ENCODE peak calls at places on chromosomes 6 and 20, in eight cellular contexts. One of them, this sample, is unnamed.
A peak's percentile ranks its signal among the peaks of the same experiment; 100 is the strongest.

GRCh38 chr20:63273635-63274380 is 1.2 kb downstream of the ARFGAP1 start:
- DNase-seq in PC-3: peak; percentile 69
- DNase-seq in AG04450: peak; percentile 47
- DNase-seq in thoracic aorta: no peak
- DNase-seq in mammary epithelial cell: peak; percentile 77
- DNase-seq in GM12865: no peak
- DNase-seq in lower lobe of right lung: no peak
- DNase-seq in heart right ventricle: no peak
- DNase-seq in this sample: peak; percentile 43

GRCh38 chr20:50815162-50815989 is 20.5 kb downstream of the BCAS4 start:
- DNase-seq in mammary epithelial cell: peak; percentile 59
- DNase-seq in lower lobe of right lung: peak; percentile 64
- DNase-seq in PC-3: peak; percentile 33
- DNase-seq in thoracic aorta: no peak
- DNase-seq in GM12865: peak; percentile 86
- DNase-seq in AG04450: peak; percentile 70
- DNase-seq in heart right ventricle: no peak
- DNase-seq in this sample: peak; percentile 50

GRCh38 chr6:7542878-7543394 is 1.5 kb downstream of the DSP start:
- DNase-seq in mammary epithelial cell: peak; percentile 88
- DNase-seq in thoracic aorta: no peak
- DNase-seq in PC-3: peak; percentile 84
- DNase-seq in GM12865: no peak
- DNase-seq in lower lobe of right lung: peak; percentile 58
- DNase-seq in AG04450: no peak
- DNase-seq in heart right ventricle: peak; percentile 72
- DNase-seq in this sample: peak; percentile 67

GRCh38 chr20:14879839-14880238 is 542.4 kb upstream of the FLRT3 start:
- DNase-seq in GM12865: peak; percentile 47
- DNase-seq in PC-3: no peak
- DNase-seq in mammary epithelial cell: no peak
- DNase-seq in lower lobe of right lung: no peak
- DNase-seq in thoracic aorta: no peak
- DNase-seq in AG04450: no peak
- DNase-seq in heart right ventricle: no peak
- DNase-seq in this sample: no peak

GRCh38 chr6:65701325-65701724 is 5.7 kb downstream of the EYS start:
- DNase-seq in mammary epithelial cell: no peak
- DNase-seq in PC-3: no peak
- DNase-seq in heart right ventricle: no peak
- DNase-seq in AG04450: no peak
- DNase-seq in GM12865: no peak
- DNase-seq in lower lobe of right lung: no peak
- DNase-seq in thoracic aorta: no peak
- DNase-seq in this sample: no peak

GRCh38 chr6:69146385-69146784 is 511.3 kb downstream of the ADGRB3 start:
- DNase-seq in AG04450: no peak
- DNase-seq in PC-3: no peak
- DNase-seq in mammary epithelial cell: no peak
- DNase-seq in heart right ventricle: peak; percentile 5
- DNase-seq in GM12865: no peak
- DNase-seq in thoracic aorta: no peak
- DNase-seq in lower lobe of right lung: no peak
- DNase-seq in this sample: no peak

GRCh38 chr6:36025260-36025931 is 955 bp upstream of the SLC26A8 start:
- DNase-seq in AG04450: no peak
- DNase-seq in thoracic aorta: no peak
- DNase-seq in lower lobe of right lung: no peak
- DNase-seq in PC-3: no peak
- DNase-seq in GM12865: no peak
- DNase-seq in mammary epithelial cell: no peak
- DNase-seq in heart right ventricle: no peak
- DNase-seq in this sample: no peak

GRCh38 chr6:14921878-14922277 is 324.0 kb upstream of the JARID2 start:
- DNase-seq in PC-3: no peak
- DNase-seq in heart right ventricle: no peak
- DNase-seq in AG04450: no peak
- DNase-seq in lower lobe of right lung: no peak
- DNase-seq in GM12865: no peak
- DNase-seq in mammary epithelial cell: no peak
- DNase-seq in thoracic aorta: no peak
- DNase-seq in this sample: no peak

GRCh38 chr20:22303523-22303922 is 280.8 kb downstream of the FOXA2 start:
- DNase-seq in mammary epithelial cell: no peak
- DNase-seq in GM12865: no peak
- DNase-seq in AG04450: no peak
- DNase-seq in heart right ventricle: no peak
- DNase-seq in PC-3: peak; percentile 42
- DNase-seq in thoracic aorta: no peak
- DNase-seq in lower lobe of right lung: no peak
- DNase-seq in this sample: no peak

GRCh38 chr6:153645326-153645725 is 393.7 kb upstream of the OPRM1 start:
- DNase-seq in mammary epithelial cell: no peak
- DNase-seq in GM12865: no peak
- DNase-seq in PC-3: no peak
- DNase-seq in thoracic aorta: no peak
- DNase-seq in AG04450: no peak
- DNase-seq in lower lobe of right lung: no peak
- DNase-seq in heart right ventricle: no peak
- DNase-seq in this sample: no peak

GRCh38 chr6:148347076-148348054 is 4.7 kb downstream of the SASH1 start:
- DNase-seq in lower lobe of right lung: no peak
- DNase-seq in mammary epithelial cell: no peak
- DNase-seq in heart right ventricle: no peak
- DNase-seq in PC-3: no peak
- DNase-seq in AG04450: no peak
- DNase-seq in GM12865: no peak
- DNase-seq in thoracic aorta: no peak
- DNase-seq in this sample: no peak

GRCh38 chr6:636488-636887 is 20.4 kb downstream of the HUS1B start:
- DNase-seq in heart right ventricle: no peak
- DNase-seq in GM12865: peak; percentile 54
- DNase-seq in lower lobe of right lung: no peak
- DNase-seq in AG04450: no peak
- DNase-seq in PC-3: no peak
- DNase-seq in thoracic aorta: no peak
- DNase-seq in mammary epithelial cell: no peak
- DNase-seq in this sample: no peak

GRCh38 chr6:124482071-124482491 is 480.2 kb upstream of the RNF217 start:
- DNase-seq in heart right ventricle: no peak
- DNase-seq in thoracic aorta: no peak
- DNase-seq in mammary epithelial cell: no peak
- DNase-seq in PC-3: no peak
- DNase-seq in GM12865: no peak
- DNase-seq in AG04450: no peak
- DNase-seq in lower lobe of right lung: no peak
- DNase-seq in this sample: no peak

GRCh38 chr6:106474476-106474875 is 114.0 kb downstream of the CRYBG1 start:
- DNase-seq in GM12865: no peak
- DNase-seq in heart right ventricle: no peak
- DNase-seq in PC-3: no peak
- DNase-seq in mammary epithelial cell: no peak
- DNase-seq in AG04450: no peak
- DNase-seq in thoracic aorta: no peak
- DNase-seq in lower lobe of right lung: no peak
- DNase-seq in this sample: peak; percentile 21

GRCh38 chr6:33620158-33620583 is 951 bp upstream of the ITPR3 start:
- DNase-seq in heart right ventricle: peak; percentile 39
- DNase-seq in lower lobe of right lung: peak; percentile 80
- DNase-seq in AG04450: no peak
- DNase-seq in thoracic aorta: no peak
- DNase-seq in GM12865: peak; percentile 56
- DNase-seq in mammary epithelial cell: no peak
- DNase-seq in PC-3: peak; percentile 47
- DNase-seq in this sample: no peak

GRCh38 chr6:80547827-80548226 is 441.4 kb downstream of the BCKDHB start:
- DNase-seq in thoracic aorta: no peak
- DNase-seq in mammary epithelial cell: peak; percentile 89
- DNase-seq in lower lobe of right lung: no peak
- DNase-seq in AG04450: peak; percentile 64
- DNase-seq in GM12865: no peak
- DNase-seq in PC-3: peak; percentile 52
- DNase-seq in heart right ventricle: no peak
- DNase-seq in this sample: peak; percentile 70

DNA sequence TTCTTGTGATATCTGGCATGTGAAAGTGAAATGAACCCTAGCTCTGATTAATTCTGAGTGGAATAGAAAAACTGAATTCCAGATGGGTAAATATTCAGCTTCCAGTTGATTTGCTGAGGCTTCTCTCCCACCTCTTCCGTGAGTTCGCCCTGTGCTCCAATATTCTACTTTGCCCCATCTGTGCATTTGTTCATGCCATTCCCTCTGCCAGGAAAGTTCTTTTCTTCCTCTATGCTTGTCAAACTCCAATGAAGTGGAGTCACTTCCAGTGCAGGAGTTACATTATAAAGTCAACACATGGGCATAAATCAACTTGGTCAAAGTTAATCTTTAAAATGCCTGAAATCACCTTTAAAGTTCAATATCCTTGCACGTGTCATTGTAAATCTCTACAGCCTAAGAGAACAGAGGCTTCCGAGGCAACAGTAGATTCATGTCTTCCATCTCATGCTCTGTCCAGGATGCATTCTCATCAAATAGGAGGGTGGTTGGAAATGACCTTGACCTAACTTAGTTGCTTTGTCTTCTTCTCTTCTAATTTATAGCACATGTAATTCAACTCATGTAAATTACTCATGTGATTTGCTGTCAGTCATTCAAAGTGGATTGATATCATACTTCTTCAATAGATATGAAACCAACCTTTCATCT is 275.1 kb downstream of the HIVEP2 start:
- DNase-seq in GM12865: no peak
- DNase-seq in AG04450: no peak
- DNase-seq in heart right ventricle: no peak
- DNase-seq in thoracic aorta: no peak
- DNase-seq in lower lobe of right lung: no peak
- DNase-seq in mammary epithelial cell: no peak
- DNase-seq in PC-3: no peak
- DNase-seq in this sample: no peak
- TF ChIP-seq CTCF in GM12865: no peak
- TF ChIP-seq CTCF in AG04450: no peak
- TF ChIP-seq CTCF in heart right ventricle: no peak
- TF ChIP-seq CTCF in thoracic aorta: no peak
- TF ChIP-seq CTCF in lower lobe of right lung: no peak
- TF ChIP-seq CTCF in mammary epithelial cell: no peak
- TF ChIP-seq CTCF in PC-3: no peak
- TF ChIP-seq CTCF in this sample: no peak

GRCh38 chr6:157123245-157123644 is 200.1 kb downstream of the TMEM242 start:
- DNase-seq in GM12865: no peak
- DNase-seq in lower lobe of right lung: no peak
- DNase-seq in heart right ventricle: no peak
- DNase-seq in thoracic aorta: no peak
- DNase-seq in PC-3: no peak
- DNase-seq in mammary epithelial cell: no peak
- DNase-seq in AG04450: no peak
- DNase-seq in this sample: no peak
- H3K4me3 ChIP-seq in GM12865: no peak overlapping the region
- H3K4me3 ChIP-seq in lower lobe of right lung: no peak overlapping the region
- H3K4me3 ChIP-seq in heart right ventricle: no peak overlapping the region
- H3K4me3 ChIP-seq in thoracic aorta: no peak overlapping the region
- H3K4me3 ChIP-seq in PC-3: no peak overlapping the region
- H3K4me3 ChIP-seq in mammary epithelial cell: no peak overlapping the region
- H3K4me3 ChIP-seq in AG04450: no peak overlapping the region
- H3K4me3 ChIP-seq in this sample: no peak overlapping the region

GRCh38 chr20:58179432-58180099 is 48.9 kb downstream of the ANKRD60 start:
- DNase-seq in heart right ventricle: peak; percentile 72
- DNase-seq in PC-3: peak; percentile 77
- DNase-seq in mammary epithelial cell: peak; percentile 25
- DNase-seq in AG04450: no peak
- DNase-seq in lower lobe of right lung: peak; percentile 69
- DNase-seq in GM12865: peak; percentile 44
- DNase-seq in thoracic aorta: no peak
- DNase-seq in this sample: no peak
- TF ChIP-seq CTCF in heart right ventricle: peak; percentile 97
- TF ChIP-seq CTCF in PC-3: peak; percentile 99
- TF ChIP-seq CTCF in mammary epithelial cell: peak; percentile 92
- TF ChIP-seq CTCF in AG04450: peak; percentile 86
- TF ChIP-seq CTCF in lower lobe of right lung: peak; percentile 99
- TF ChIP-seq CTCF in GM12865: peak; percentile 88
- TF ChIP-seq CTCF in thoracic aorta: peak; percentile 99
- TF ChIP-seq CTCF in this sample: peak; percentile 95

GRCh38 chr6:83849610-83850009 is 3.5 kb upstream of the RIPPLY2 start:
- DNase-seq in mammary epithelial cell: no peak
- DNase-seq in GM12865: no peak
- DNase-seq in lower lobe of right lung: no peak
- DNase-seq in PC-3: no peak
- DNase-seq in AG04450: no peak
- DNase-seq in heart right ventricle: no peak
- DNase-seq in thoracic aorta: no peak
- DNase-seq in this sample: no peak
- H3K4me3 ChIP-seq in mammary epithelial cell: no peak overlapping the region
- H3K4me3 ChIP-seq in GM12865: no peak overlapping the region
- H3K4me3 ChIP-seq in lower lobe of right lung: no peak overlapping the region
- H3K4me3 ChIP-seq in PC-3: no peak overlapping the region
- H3K4me3 ChIP-seq in AG04450: no peak overlapping the region
- H3K4me3 ChIP-seq in heart right ventricle: no peak overlapping the region
- H3K4me3 ChIP-seq in thoracic aorta: no peak overlapping the region
- H3K4me3 ChIP-seq in this sample: no peak overlapping the region